ENCODE peak calls at places on chromosome 10, in four cellular contexts. One of them, this sample, is unnamed.

GRCh38 chr10:51888263-51888662 is 188.9 kb upstream of the CSTF2T start:
- DNase-seq in colonic mucosa: no peak
- DNase-seq in transverse colon: no peak
- DNase-seq in CD8-positive, alpha-beta memory T cell: no peak
- DNase-seq in this sample: no peak

GRCh38 chr10:106935978-106936451 is 228.5 kb downstream of the SORCS1 start:
- DNase-seq in colonic mucosa: no peak
- DNase-seq in transverse colon: no peak
- DNase-seq in CD8-positive, alpha-beta memory T cell: no peak
- DNase-seq in this sample: no peak

GRCh38 chr10:810351-810846 is 120.9 kb upstream of the DIP2C start:
- DNase-seq in colonic mucosa: no peak
- DNase-seq in transverse colon: no peak
- DNase-seq in CD8-positive, alpha-beta memory T cell: no peak
- DNase-seq in this sample: no peak

GRCh38 chr10:93126484-93127052 is 52.9 kb downstream of the CYP26A1 start:
- DNase-seq in colonic mucosa: no peak
- DNase-seq in transverse colon: no peak
- DNase-seq in CD8-positive, alpha-beta memory T cell: no peak
- DNase-seq in this sample: no peak

GRCh38 chr10:89047397-89047796 is 56.8 kb downstream of the FAS start:
- DNase-seq in colonic mucosa: no peak
- DNase-seq in transverse colon: no peak
- DNase-seq in CD8-positive, alpha-beta memory T cell: no peak
- DNase-seq in this sample: no peak

GRCh38 chr10:124701435-124701834 is 42.7 kb downstream of the FAM53B start:
- DNase-seq in colonic mucosa: peak; percentile 71
- DNase-seq in transverse colon: peak; percentile 69
- DNase-seq in CD8-positive, alpha-beta memory T cell: no peak
- DNase-seq in this sample: no peak

GRCh38 chr10:48517482-48517881 is 87.4 kb downstream of the ARHGAP22 start:
- DNase-seq in colonic mucosa: no peak
- DNase-seq in transverse colon: no peak
- DNase-seq in CD8-positive, alpha-beta memory T cell: no peak
- DNase-seq in this sample: no peak

GRCh38 chr10:59332581-59332980 is 29.8 kb downstream of the FAM13C start:
- DNase-seq in colonic mucosa: no peak
- DNase-seq in transverse colon: no peak
- DNase-seq in CD8-positive, alpha-beta memory T cell: no peak
- DNase-seq in this sample: no peak

GRCh38 chr10:47107226-47107625 is 192.8 kb upstream of the GDF10 start:
- DNase-seq in colonic mucosa: no peak
- DNase-seq in transverse colon: no peak
- DNase-seq in CD8-positive, alpha-beta memory T cell: no peak
- DNase-seq in this sample: no peak

GRCh38 chr10:101330236-101331225 is 23.4 kb upstream of the BTRC start:
- DNase-seq in colonic mucosa: no peak
- DNase-seq in transverse colon: no peak
- DNase-seq in CD8-positive, alpha-beta memory T cell: no peak
- DNase-seq in this sample: no peak

GRCh38 chr10:121057291-121057690 is 206.1 kb downstream of the WDR11 start:
- DNase-seq in colonic mucosa: no peak
- DNase-seq in transverse colon: no peak
- DNase-seq in CD8-positive, alpha-beta memory T cell: no peak
- DNase-seq in this sample: no peak

GRCh38 chr10:35194471-35194870 is 67.8 kb downstream of the CREM start:
- DNase-seq in colonic mucosa: no peak
- DNase-seq in transverse colon: no peak
- DNase-seq in CD8-positive, alpha-beta memory T cell: no peak
- DNase-seq in this sample: no peak

GRCh38 chr10:101226888-101227736 is 2.2 kb downstream of the LBX1 start:
- DNase-seq in colonic mucosa: no peak
- DNase-seq in transverse colon: no peak
- DNase-seq in CD8-positive, alpha-beta memory T cell: no peak
- DNase-seq in this sample: no peak

GRCh38 chr10:18340496-18341051 is 200.3 kb downstream of the CACNB2 start:
- DNase-seq in colonic mucosa: no peak
- DNase-seq in transverse colon: no peak
- DNase-seq in CD8-positive, alpha-beta memory T cell: no peak
- DNase-seq in this sample: no peak

GRCh38 chr10:132455441-132455971 is 58.5 kb downstream of the PWWP2B start:
- DNase-seq in colonic mucosa: peak; percentile 79
- DNase-seq in transverse colon: peak; percentile 74
- DNase-seq in CD8-positive, alpha-beta memory T cell: no peak
- DNase-seq in this sample: no peak

GRCh38 chr10:118551535-118552100 is 43.8 kb downstream of the PRLHR start:
- DNase-seq in colonic mucosa: no peak
- DNase-seq in transverse colon: no peak
- DNase-seq in CD8-positive, alpha-beta memory T cell: no peak
- DNase-seq in this sample: no peak

GRCh38 chr10:118590334-118590733 is 5.1 kb downstream of the PRLHR start:
- DNase-seq in colonic mucosa: no peak
- DNase-seq in transverse colon: no peak
- DNase-seq in CD8-positive, alpha-beta memory T cell: no peak
- DNase-seq in this sample: no peak

GRCh38 chr10:61870521-61870895 is 31.0 kb upstream of the ARID5B start:
- DNase-seq in colonic mucosa: no peak
- DNase-seq in transverse colon: no peak
- DNase-seq in CD8-positive, alpha-beta memory T cell: no peak
- DNase-seq in this sample: no peak

GRCh38 chr10:89092439-89092838 is 101.8 kb downstream of the FAS start:
- DNase-seq in colonic mucosa: no peak
- DNase-seq in transverse colon: no peak
- DNase-seq in CD8-positive, alpha-beta memory T cell: no peak
- DNase-seq in this sample: no peak

GRCh38 chr10:33195608-33196376 is 138.7 kb downstream of the NRP1 start:
- DNase-seq in colonic mucosa: no peak
- DNase-seq in transverse colon: no peak
- DNase-seq in CD8-positive, alpha-beta memory T cell: no peak
- DNase-seq in this sample: no peak

GRCh38 chr10:33193057-33193866 is 141.2 kb downstream of the NRP1 start:
- DNase-seq in colonic mucosa: peak; percentile 86
- DNase-seq in transverse colon: peak; percentile 81
- DNase-seq in CD8-positive, alpha-beta memory T cell: peak; percentile 54
- DNase-seq in this sample: peak; percentile 69

GRCh38 chr10:33196710-33197406 is 137.6 kb downstream of the NRP1 start:
- DNase-seq in colonic mucosa: peak; percentile 29
- DNase-seq in transverse colon: peak; percentile 20
- DNase-seq in CD8-positive, alpha-beta memory T cell: no peak
- DNase-seq in this sample: no peak

GRCh38 chr10:33196377-33196706 is 138.1 kb downstream of the NRP1 start:
- DNase-seq in colonic mucosa: no peak
- DNase-seq in transverse colon: no peak
- DNase-seq in CD8-positive, alpha-beta memory T cell: no peak
- DNase-seq in this sample: no peak

GRCh38 chr10:33193867-33194521 is 140.5 kb downstream of the NRP1 start:
- DNase-seq in colonic mucosa: peak; percentile 32
- DNase-seq in transverse colon: peak; percentile 17
- DNase-seq in CD8-positive, alpha-beta memory T cell: no peak
- DNase-seq in this sample: no peak
- H3K4me1 ChIP-seq in colonic mucosa: peaks cover 5% of the 10 kb centered on the region
- H3K4me1 ChIP-seq in transverse colon: no peaks in the 10 kb centered on the region
- H3K4me1 ChIP-seq in CD8-positive, alpha-beta memory T cell: no peaks in the 10 kb centered on the region
- H3K4me1 ChIP-seq in this sample: no peaks in the 10 kb centered on the region

GRCh38 chr10:24262929-24263653 is 54.2 kb downstream of the KIAA1217 start:
- DNase-seq in colonic mucosa: no peak
- DNase-seq in transverse colon: no peak
- DNase-seq in CD8-positive, alpha-beta memory T cell: no peak
- DNase-seq in this sample: no peak
- H3K4me3 ChIP-seq in colonic mucosa: no peak overlapping the region
- H3K4me3 ChIP-seq in transverse colon: no peak overlapping the region
- H3K4me3 ChIP-seq in CD8-positive, alpha-beta memory T cell: no peak overlapping the region
- H3K4me3 ChIP-seq in this sample: no peak overlapping the region

GRCh38 chr10:84944187-84944586 is 615.8 kb downstream of the CCSER2 start:
- DNase-seq in colonic mucosa: no peak
- DNase-seq in transverse colon: no peak
- DNase-seq in CD8-positive, alpha-beta memory T cell: no peak
- DNase-seq in this sample: no peak
- H3K27me3 ChIP-seq in colonic mucosa: no peaks in the 10 kb centered on the region
- H3K27me3 ChIP-seq in transverse colon: no peaks in the 10 kb centered on the region
- H3K27me3 ChIP-seq in CD8-positive, alpha-beta memory T cell: no peaks in the 10 kb centered on the region
- H3K27me3 ChIP-seq in this sample: no peaks in the 10 kb centered on the region

DNA sequence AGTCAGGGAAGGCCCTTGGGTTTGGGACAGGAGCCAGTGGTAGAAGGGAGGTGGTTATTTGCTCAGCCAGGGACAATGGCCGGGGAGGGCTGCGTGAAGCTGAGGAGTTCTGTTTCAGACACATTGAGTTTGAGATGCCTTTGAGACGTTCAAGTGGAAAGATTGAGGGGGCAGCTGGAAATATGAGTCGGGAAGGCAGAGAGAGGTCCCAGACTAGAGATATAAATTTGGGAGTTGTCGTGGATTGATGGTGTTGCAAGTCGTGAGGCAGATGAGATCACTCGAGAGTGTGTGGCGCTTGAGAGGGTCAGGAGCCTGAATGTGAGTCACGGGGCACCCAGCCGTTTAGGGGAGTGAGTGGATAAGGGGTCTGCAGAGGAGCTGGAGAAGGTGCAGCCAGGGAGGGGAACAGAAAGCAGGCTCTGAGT is 73.3 kb downstream of the ZMIZ1 start:
- DNase-seq in colonic mucosa: no peak
- DNase-seq in transverse colon: no peak
- DNase-seq in CD8-positive, alpha-beta memory T cell: no peak
- DNase-seq in this sample: no peak
- H3K4me1 ChIP-seq in colonic mucosa: peaks cover 12% of the 10 kb centered on the region
- H3K4me1 ChIP-seq in transverse colon: peaks cover 46% of the 10 kb centered on the region
- H3K4me1 ChIP-seq in CD8-positive, alpha-beta memory T cell: peaks cover 55% of the 10 kb centered on the region
- H3K4me1 ChIP-seq in this sample: peaks cover 51% of the 10 kb centered on the region

GRCh38 chr10:77592946-77593636 is 44.5 kb downstream of the KCNMA1 start:
- DNase-seq in colonic mucosa: no peak
- DNase-seq in transverse colon: peak; percentile 30
- DNase-seq in CD8-positive, alpha-beta memory T cell: no peak
- DNase-seq in this sample: no peak
- H3K4me3 ChIP-seq in colonic mucosa: no peak overlapping the region
- H3K4me3 ChIP-seq in transverse colon: no peak overlapping the region
- H3K4me3 ChIP-seq in CD8-positive, alpha-beta memory T cell: no peak overlapping the region
- H3K4me3 ChIP-seq in this sample: no peak overlapping the region

GRCh38 chr10:45373783-45374450 is at the start of gene ALOX5:
- DNase-seq in colonic mucosa: peak; percentile 80
- DNase-seq in transverse colon: peak; percentile 79
- DNase-seq in CD8-positive, alpha-beta memory T cell: peak; percentile 33
- DNase-seq in this sample: peak; percentile 48

GRCh38 chr10:45373003-45373782 is 823 bp upstream of the ALOX5 start:
- DNase-seq in colonic mucosa: no peak
- DNase-seq in transverse colon: peak; percentile 46
- DNase-seq in CD8-positive, alpha-beta memory T cell: peak; percentile 31
- DNase-seq in this sample: no peak

GRCh38 chr10:45370202-45370955 is 3.6 kb upstream of the ALOX5 start:
- DNase-seq in colonic mucosa: no peak
- DNase-seq in transverse colon: no peak
- DNase-seq in CD8-positive, alpha-beta memory T cell: no peak
- DNase-seq in this sample: no peak

GRCh38 chr10:45371555-45371954 is 2.5 kb upstream of the ALOX5 start:
- DNase-seq in colonic mucosa: no peak
- DNase-seq in transverse colon: no peak
- DNase-seq in CD8-positive, alpha-beta memory T cell: no peak
- DNase-seq in this sample: no peak

DNA sequence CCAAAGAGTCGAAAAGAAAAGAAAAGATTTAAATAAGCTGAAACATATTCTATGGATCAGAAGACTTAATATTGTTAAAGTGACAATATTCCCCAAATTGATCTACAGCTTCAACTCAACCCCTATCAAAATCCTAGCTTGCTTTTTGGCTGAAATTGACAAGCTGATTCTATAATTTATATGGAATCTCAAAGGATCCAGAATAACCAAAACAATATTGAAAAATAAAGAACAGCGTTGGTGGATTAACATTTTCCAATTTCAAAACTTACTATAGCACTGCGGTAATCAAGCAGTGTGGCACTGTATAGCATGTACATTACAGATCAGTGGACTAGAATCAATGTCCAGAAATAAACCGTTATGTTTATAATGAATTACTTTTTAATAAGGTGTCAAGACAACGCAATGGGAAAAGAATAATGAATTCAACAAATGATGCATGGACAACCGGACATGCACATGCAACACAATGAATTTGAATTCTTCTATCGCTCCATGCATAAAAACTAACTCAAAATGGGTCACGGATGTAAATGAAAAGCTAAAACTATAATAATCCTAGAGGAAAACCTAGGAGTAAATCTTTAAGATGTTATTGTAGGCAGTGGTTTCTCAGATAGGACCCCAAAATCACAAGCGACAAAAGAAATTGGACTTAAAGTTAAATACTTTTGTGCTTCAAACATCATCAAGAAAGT is 1.6 kb upstream of the ALOX5 start:
- DNase-seq in colonic mucosa: no peak
- DNase-seq in transverse colon: no peak
- DNase-seq in CD8-positive, alpha-beta memory T cell: no peak
- DNase-seq in this sample: no peak
- H3K27me3 ChIP-seq in colonic mucosa: peaks cover 25% of the 10 kb centered on the region
- H3K27me3 ChIP-seq in transverse colon: peaks cover 48% of the 10 kb centered on the region
- H3K27me3 ChIP-seq in CD8-positive, alpha-beta memory T cell: peaks cover 7% of the 10 kb centered on the region
- H3K27me3 ChIP-seq in this sample: peaks cover 10% of the 10 kb centered on the region

GRCh38 chr10:71888623-71889387 is 37.8 kb upstream of the PSAP start:
- DNase-seq in colonic mucosa: peak; percentile 66
- DNase-seq in transverse colon: peak; percentile 78
- DNase-seq in CD8-positive, alpha-beta memory T cell: peak; percentile 39
- DNase-seq in this sample: peak; percentile 44

GRCh38 chr10:71888248-71888622 is 37.2 kb upstream of the PSAP start:
- DNase-seq in colonic mucosa: no peak
- DNase-seq in transverse colon: no peak
- DNase-seq in CD8-positive, alpha-beta memory T cell: no peak
- DNase-seq in this sample: no peak

GRCh38 chr10:71887767-71888166 is 36.7 kb upstream of the PSAP start:
- DNase-seq in colonic mucosa: no peak
- DNase-seq in transverse colon: no peak
- DNase-seq in CD8-positive, alpha-beta memory T cell: no peak
- DNase-seq in this sample: no peak

GRCh38 chr10:71891437-71891836 is 40.4 kb upstream of the PSAP start:
- DNase-seq in colonic mucosa: no peak
- DNase-seq in transverse colon: no peak
- DNase-seq in CD8-positive, alpha-beta memory T cell: no peak
- DNase-seq in this sample: no peak

GRCh38 chr10:71889388-71889987 is 38.4 kb upstream of the PSAP start:
- DNase-seq in colonic mucosa: no peak
- DNase-seq in transverse colon: no peak
- DNase-seq in CD8-positive, alpha-beta memory T cell: no peak
- DNase-seq in this sample: no peak
- H3K4me1 ChIP-seq in colonic mucosa: no peaks in the 10 kb centered on the region
- H3K4me1 ChIP-seq in transverse colon: no peaks in the 10 kb centered on the region
- H3K4me1 ChIP-seq in CD8-positive, alpha-beta memory T cell: peaks cover 5% of the 10 kb centered on the region
- H3K4me1 ChIP-seq in this sample: no peaks in the 10 kb centered on the region

GRCh38 chr10:102434251-102434913 is 2.0 kb upstream of the CUEDC2 start:
- DNase-seq in colonic mucosa: no peak
- DNase-seq in transverse colon: no peak
- DNase-seq in CD8-positive, alpha-beta memory T cell: no peak
- DNase-seq in this sample: no peak
- H3K4me3 ChIP-seq in colonic mucosa: no peak overlapping the region
- H3K4me3 ChIP-seq in transverse colon: no peak overlapping the region
- H3K4me3 ChIP-seq in CD8-positive, alpha-beta memory T cell: peak overlapping the region; percentile 49
- H3K4me3 ChIP-seq in this sample: no peak overlapping the region

This sample was measured in naive thymus-derived CD4-positive, alpha-beta T cell.